ENCODE peak calls at places on chromosomes 13 and 19, in nine cellular contexts. Y, G, Z, L, P, V, J, F and D are unnamed samples.

GRCh38 chr13:31431722-31432137 is 232.0 kb downstream of the B3GLCT start:
- DNase-seq in Y (no peak), G (peak), Z (no peak), L (peak), P (peak), V (peak), J (no peak), F (peak), D (no peak)

GRCh38 chr13:29589234-29589633 is 6.3 kb downstream of the SLC7A1 start:
- DNase-seq in Y (no peak), G (no peak), Z (no peak), L (peak), P (no peak), V (no peak), J (no peak), F (no peak), D (no peak)

GRCh38 chr13:46575843-46576242 is 22.9 kb downstream of the LRCH1 start:
- DNase-seq in Y (no peak), G (no peak), Z (no peak), L (no peak), P (no peak), V (peak), J (no peak), F (peak), D (no peak)

GRCh38 chr19:37317403-37318209 is 53.3 kb upstream of the ZNF527 start:
- DNase-seq in Y (peak), G (peak), Z (peak), L (peak), P (peak), V (peak), J (peak), F (peak), D (peak)

GRCh38 chr19:54312436-54313362 is at the start of gene LILRA5:
- DNase-seq in Y (no peak), G (no peak), Z (no peak), L (no peak), P (no peak), V (no peak), J (no peak), F (no peak), D (no peak)

GRCh38 chr13:46894534-46894906 is 2.3 kb downstream of the HTR2A start:
- DNase-seq in Y (no peak), G (no peak), Z (no peak), L (no peak), P (no peak), V (no peak), J (no peak), F (no peak), D (no peak)

GRCh38 chr19:52735734-52736133 is 890 bp upstream of the ZNF611 start:
- DNase-seq in Y (no peak), G (no peak), Z (no peak), L (peak), P (peak), V (no peak), J (no peak), F (peak), D (no peak)

GRCh38 chr19:33405491-33406461 is 32.3 kb downstream of the CEBPG start:
- DNase-seq in Y (no peak), G (no peak), Z (no peak), L (no peak), P (no peak), V (no peak), J (no peak), F (no peak), D (no peak)

GRCh38 chr13:112446867-112447266 is 70.7 kb downstream of the SPACA7 start:
- DNase-seq in Y (no peak), G (no peak), Z (no peak), L (no peak), P (no peak), V (no peak), J (no peak), F (no peak), D (no peak)

GRCh38 chr13:93226623-93227279 is at the start of gene GPC6:
- DNase-seq in Y (no peak), G (no peak), Z (no peak), L (peak), P (no peak), V (no peak), J (no peak), F (peak), D (no peak)

GRCh38 chr13:102642475-102642874 is 45.7 kb downstream of the TPP2 start:
- DNase-seq in Y (no peak), G (no peak), Z (no peak), L (no peak), P (no peak), V (no peak), J (no peak), F (no peak), D (no peak)

GRCh38 chr19:38434549-38435051 is 1.1 kb downstream of the RYR1 start:
- DNase-seq in Y (no peak), G (no peak), Z (no peak), L (peak), P (no peak), V (no peak), J (no peak), F (no peak), D (no peak)

GRCh38 chr13:20119960-20120359 is 40.9 kb downstream of the GJA3 start:
- DNase-seq in Y (no peak), G (no peak), Z (no peak), L (no peak), P (no peak), V (no peak), J (no peak), F (no peak), D (no peak)

GRCh38 chr13:50596103-50596502 is 247.4 kb downstream of the DLEU7 start:
- DNase-seq in Y (no peak), G (no peak), Z (no peak), L (no peak), P (no peak), V (no peak), J (no peak), F (no peak), D (no peak)

GRCh38 chr19:45177817-45178261 is at the start of gene TRAPPC6A:
- DNase-seq in Y (no peak), G (no peak), Z (no peak), L (no peak), P (no peak), V (peak), J (no peak), F (peak), D (no peak)

GRCh38 chr19:31055454-31055853 is 293.8 kb downstream of the TSHZ3 start:
- DNase-seq in Y (no peak), G (no peak), Z (no peak), L (no peak), P (no peak), V (no peak), J (no peak), F (no peak), D (no peak)

GRCh38 chr19:12668937-12669271 is 2.3 kb downstream of the WDR83 start:
- DNase-seq in Y (peak), G (peak), Z (peak), L (peak), P (peak), V (peak), J (peak), F (peak), D (peak)

GRCh38 chr19:44648536-44649370 is 5.0 kb downstream of the PVR start:
- DNase-seq in Y (no peak), G (no peak), Z (no peak), L (no peak), P (no peak), V (no peak), J (no peak), F (peak), D (no peak)

GRCh38 chr19:38547446-38547845 is 70.3 kb downstream of the MAP4K1 start:
- DNase-seq in Y (no peak), G (no peak), Z (no peak), L (no peak), P (no peak), V (no peak), J (no peak), F (no peak), D (no peak)

GRCh38 chr13:108957369-108958012 is 328.1 kb downstream of the MYO16 start:
- DNase-seq in Y (no peak), G (no peak), Z (no peak), L (no peak), P (no peak), V (peak), J (no peak), F (peak), D (no peak)

GRCh38 chr19:33022472-33023116 is 42.1 kb downstream of the RHPN2 start:
- DNase-seq in Y (no peak), G (no peak), Z (no peak), L (peak), P (no peak), V (no peak), J (no peak), F (no peak), D (no peak)